ENCODE peak calls at places on chromosomes 12 and 14, in nine cellular contexts. One of them, this sample, is unnamed.

GRCh38 chr14:40697221-40697620 is 909.5 kb upstream of the LRFN5 start:
- DNase-seq in GM04503: no peak
- DNase-seq in GM23338: no peak
- DNase-seq in lower lobe of right lung: no peak
- DNase-seq in M059J: no peak
- DNase-seq in RPMI8226: no peak
- DNase-seq in HT1080: peak; percentile 58
- DNase-seq in stimulated activated CD8-positive, alpha-beta memory T cell treated with anti-CD3 and anti-CD28 coated beads, Interleukin-12 subunit alpha, Interleukin-12 subunit beta, amount 100 ng/mL, for 4 hours: no peak
- DNase-seq in cardiac muscle cell: no peak
- DNase-seq in this sample: no peak

GRCh38 chr12:71551529-71551928 is 111.9 kb downstream of the LGR5 start:
- DNase-seq in stimulated activated CD8-positive, alpha-beta memory T cell treated with anti-CD3 and anti-CD28 coated beads, Interleukin-12 subunit alpha, Interleukin-12 subunit beta, amount 100 ng/mL, for 4 hours: no peak
- DNase-seq in cardiac muscle cell: peak; percentile 58
- DNase-seq in HT1080: peak; percentile 33
- DNase-seq in GM04503: no peak
- DNase-seq in M059J: peak; percentile 22
- DNase-seq in lower lobe of right lung: no peak
- DNase-seq in RPMI8226: no peak
- DNase-seq in GM23338: peak; percentile 26
- DNase-seq in this sample: no peak

GRCh38 chr14:64845878-64846277 is 33.8 kb downstream of the SPTB start:
- DNase-seq in GM04503: peak; percentile 14
- DNase-seq in cardiac muscle cell: no peak
- DNase-seq in stimulated activated CD8-positive, alpha-beta memory T cell treated with anti-CD3 and anti-CD28 coated beads, Interleukin-12 subunit alpha, Interleukin-12 subunit beta, amount 100 ng/mL, for 4 hours: no peak
- DNase-seq in HT1080: peak; percentile 44
- DNase-seq in M059J: peak; percentile 72
- DNase-seq in RPMI8226: no peak
- DNase-seq in lower lobe of right lung: no peak
- DNase-seq in GM23338: peak; percentile 46
- DNase-seq in this sample: no peak

GRCh38 chr12:132355742-132356681 is 26.6 kb upstream of the GALNT9 start:
- DNase-seq in GM23338: no peak
- DNase-seq in HT1080: no peak
- DNase-seq in lower lobe of right lung: peak; percentile 30
- DNase-seq in RPMI8226: no peak
- DNase-seq in cardiac muscle cell: no peak
- DNase-seq in stimulated activated CD8-positive, alpha-beta memory T cell treated with anti-CD3 and anti-CD28 coated beads, Interleukin-12 subunit alpha, Interleukin-12 subunit beta, amount 100 ng/mL, for 4 hours: no peak
- DNase-seq in M059J: no peak
- DNase-seq in GM04503: no peak
- DNase-seq in this sample: peak; percentile 62

GRCh38 chr12:92973614-92974013 is 44.5 kb upstream of the EEA1 start:
- DNase-seq in GM04503: peak; percentile 58
- DNase-seq in stimulated activated CD8-positive, alpha-beta memory T cell treated with anti-CD3 and anti-CD28 coated beads, Interleukin-12 subunit alpha, Interleukin-12 subunit beta, amount 100 ng/mL, for 4 hours: no peak
- DNase-seq in cardiac muscle cell: peak; percentile 90
- DNase-seq in RPMI8226: no peak
- DNase-seq in HT1080: peak; percentile 29
- DNase-seq in GM23338: no peak
- DNase-seq in M059J: peak; percentile 36
- DNase-seq in lower lobe of right lung: no peak
- DNase-seq in this sample: no peak

GRCh38 chr12:99444859-99445316 is 202.7 kb upstream of the GARIN6 start:
- DNase-seq in HT1080: peak; percentile 17
- DNase-seq in stimulated activated CD8-positive, alpha-beta memory T cell treated with anti-CD3 and anti-CD28 coated beads, Interleukin-12 subunit alpha, Interleukin-12 subunit beta, amount 100 ng/mL, for 4 hours: no peak
- DNase-seq in GM23338: no peak
- DNase-seq in RPMI8226: no peak
- DNase-seq in lower lobe of right lung: no peak
- DNase-seq in cardiac muscle cell: no peak
- DNase-seq in M059J: peak; percentile 69
- DNase-seq in GM04503: no peak
- DNase-seq in this sample: no peak

GRCh38 chr14:77028384-77029246 is at the start of gene IRF2BPL:
- DNase-seq in stimulated activated CD8-positive, alpha-beta memory T cell treated with anti-CD3 and anti-CD28 coated beads, Interleukin-12 subunit alpha, Interleukin-12 subunit beta, amount 100 ng/mL, for 4 hours: peak; percentile 92
- DNase-seq in HT1080: peak; percentile 95
- DNase-seq in GM23338: peak; percentile 97
- DNase-seq in cardiac muscle cell: peak; percentile 100
- DNase-seq in lower lobe of right lung: peak; percentile 99
- DNase-seq in RPMI8226: peak; percentile 94
- DNase-seq in M059J: peak; percentile 97
- DNase-seq in GM04503: peak; percentile 90
- DNase-seq in this sample: peak; percentile 100

GRCh38 chr12:71755146-71755892 is 656 bp downstream of the RAB21 start:
- DNase-seq in HT1080: peak; percentile 42
- DNase-seq in cardiac muscle cell: peak; percentile 62
- DNase-seq in GM04503: no peak
- DNase-seq in M059J: peak; percentile 56
- DNase-seq in stimulated activated CD8-positive, alpha-beta memory T cell treated with anti-CD3 and anti-CD28 coated beads, Interleukin-12 subunit alpha, Interleukin-12 subunit beta, amount 100 ng/mL, for 4 hours: peak; percentile 48
- DNase-seq in lower lobe of right lung: peak; percentile 67
- DNase-seq in GM23338: peak; percentile 50
- DNase-seq in RPMI8226: peak; percentile 50
- DNase-seq in this sample: peak; percentile 83

GRCh38 chr12:64733857-64734256 is 25.3 kb downstream of the GNS start:
- DNase-seq in GM04503: no peak
- DNase-seq in M059J: peak; percentile 94
- DNase-seq in GM23338: no peak
- DNase-seq in stimulated activated CD8-positive, alpha-beta memory T cell treated with anti-CD3 and anti-CD28 coated beads, Interleukin-12 subunit alpha, Interleukin-12 subunit beta, amount 100 ng/mL, for 4 hours: no peak
- DNase-seq in HT1080: peak; percentile 94
- DNase-seq in cardiac muscle cell: no peak
- DNase-seq in RPMI8226: no peak
- DNase-seq in lower lobe of right lung: no peak
- DNase-seq in this sample: no peak

GRCh38 chr12:49984476-49984890 is 11.7 kb downstream of the AQP6 start:
- DNase-seq in stimulated activated CD8-positive, alpha-beta memory T cell treated with anti-CD3 and anti-CD28 coated beads, Interleukin-12 subunit alpha, Interleukin-12 subunit beta, amount 100 ng/mL, for 4 hours: no peak
- DNase-seq in RPMI8226: no peak
- DNase-seq in GM23338: no peak
- DNase-seq in HT1080: no peak
- DNase-seq in M059J: no peak
- DNase-seq in cardiac muscle cell: no peak
- DNase-seq in GM04503: no peak
- DNase-seq in lower lobe of right lung: no peak
- DNase-seq in this sample: no peak

GRCh38 chr12:108784270-108784669 is 53.0 kb upstream of the CORO1C start:
- DNase-seq in cardiac muscle cell: no peak
- DNase-seq in lower lobe of right lung: peak; percentile 63
- DNase-seq in M059J: no peak
- DNase-seq in HT1080: no peak
- DNase-seq in GM23338: peak; percentile 34
- DNase-seq in GM04503: no peak
- DNase-seq in RPMI8226: peak; percentile 62
- DNase-seq in stimulated activated CD8-positive, alpha-beta memory T cell treated with anti-CD3 and anti-CD28 coated beads, Interleukin-12 subunit alpha, Interleukin-12 subunit beta, amount 100 ng/mL, for 4 hours: no peak
- DNase-seq in this sample: no peak

GRCh38 chr12:19121449-19122018 is 8.0 kb upstream of the PLEKHA5 start:
- DNase-seq in HT1080: peak; percentile 17
- DNase-seq in lower lobe of right lung: no peak
- DNase-seq in cardiac muscle cell: no peak
- DNase-seq in M059J: no peak
- DNase-seq in RPMI8226: no peak
- DNase-seq in GM04503: no peak
- DNase-seq in stimulated activated CD8-positive, alpha-beta memory T cell treated with anti-CD3 and anti-CD28 coated beads, Interleukin-12 subunit alpha, Interleukin-12 subunit beta, amount 100 ng/mL, for 4 hours: no peak
- DNase-seq in GM23338: no peak
- DNase-seq in this sample: no peak

GRCh38 chr14:64640839-64641238 is 63.4 kb upstream of the PLEKHG3 start:
- DNase-seq in lower lobe of right lung: no peak
- DNase-seq in GM23338: no peak
- DNase-seq in stimulated activated CD8-positive, alpha-beta memory T cell treated with anti-CD3 and anti-CD28 coated beads, Interleukin-12 subunit alpha, Interleukin-12 subunit beta, amount 100 ng/mL, for 4 hours: no peak
- DNase-seq in M059J: no peak
- DNase-seq in HT1080: no peak
- DNase-seq in RPMI8226: no peak
- DNase-seq in cardiac muscle cell: no peak
- DNase-seq in GM04503: no peak
- DNase-seq in this sample: no peak

GRCh38 chr12:124663771-124664366 is 96.5 kb upstream of the NCOR2 start:
- DNase-seq in RPMI8226: no peak
- DNase-seq in GM23338: no peak
- DNase-seq in HT1080: no peak
- DNase-seq in lower lobe of right lung: no peak
- DNase-seq in M059J: no peak
- DNase-seq in stimulated activated CD8-positive, alpha-beta memory T cell treated with anti-CD3 and anti-CD28 coated beads, Interleukin-12 subunit alpha, Interleukin-12 subunit beta, amount 100 ng/mL, for 4 hours: no peak
- DNase-seq in GM04503: no peak
- DNase-seq in cardiac muscle cell: no peak
- DNase-seq in this sample: peak; percentile 73

GRCh38 chr12:53267309-53268008 is 640 bp upstream of the ESPL1 start:
- DNase-seq in RPMI8226: peak; percentile 53
- DNase-seq in HT1080: no peak
- DNase-seq in stimulated activated CD8-positive, alpha-beta memory T cell treated with anti-CD3 and anti-CD28 coated beads, Interleukin-12 subunit alpha, Interleukin-12 subunit beta, amount 100 ng/mL, for 4 hours: no peak
- DNase-seq in lower lobe of right lung: no peak
- DNase-seq in cardiac muscle cell: no peak
- DNase-seq in GM04503: no peak
- DNase-seq in GM23338: no peak
- DNase-seq in M059J: no peak
- DNase-seq in this sample: no peak

GRCh38 chr12:45292486-45293195 is 76.7 kb downstream of the ANO6 start:
- DNase-seq in HT1080: no peak
- DNase-seq in GM04503: no peak
- DNase-seq in stimulated activated CD8-positive, alpha-beta memory T cell treated with anti-CD3 and anti-CD28 coated beads, Interleukin-12 subunit alpha, Interleukin-12 subunit beta, amount 100 ng/mL, for 4 hours: no peak
- DNase-seq in lower lobe of right lung: no peak
- DNase-seq in M059J: no peak
- DNase-seq in RPMI8226: no peak
- DNase-seq in cardiac muscle cell: no peak
- DNase-seq in GM23338: no peak
- DNase-seq in this sample: no peak

GRCh38 chr12:25421651-25422150 is 131.4 kb downstream of the LMNTD1 start:
- DNase-seq in RPMI8226: no peak
- DNase-seq in GM23338: no peak
- DNase-seq in cardiac muscle cell: no peak
- DNase-seq in HT1080: no peak
- DNase-seq in stimulated activated CD8-positive, alpha-beta memory T cell treated with anti-CD3 and anti-CD28 coated beads, Interleukin-12 subunit alpha, Interleukin-12 subunit beta, amount 100 ng/mL, for 4 hours: no peak
- DNase-seq in M059J: no peak
- DNase-seq in lower lobe of right lung: no peak
- DNase-seq in GM04503: no peak
- DNase-seq in this sample: no peak

GRCh38 chr12:65229441-65229840 is 49.0 kb upstream of the MSRB3 start:
- DNase-seq in HT1080: peak; percentile 73
- DNase-seq in RPMI8226: no peak
- DNase-seq in GM23338: no peak
- DNase-seq in lower lobe of right lung: no peak
- DNase-seq in cardiac muscle cell: peak; percentile 78
- DNase-seq in GM04503: peak; percentile 9
- DNase-seq in stimulated activated CD8-positive, alpha-beta memory T cell treated with anti-CD3 and anti-CD28 coated beads, Interleukin-12 subunit alpha, Interleukin-12 subunit beta, amount 100 ng/mL, for 4 hours: no peak
- DNase-seq in M059J: peak; percentile 88
- DNase-seq in this sample: no peak

GRCh38 chr12:72547593-72547992 is 275.4 kb downstream of the TRHDE start:
- DNase-seq in HT1080: no peak
- DNase-seq in RPMI8226: no peak
- DNase-seq in GM23338: peak; percentile 27
- DNase-seq in GM04503: no peak
- DNase-seq in lower lobe of right lung: no peak
- DNase-seq in cardiac muscle cell: no peak
- DNase-seq in M059J: no peak
- DNase-seq in stimulated activated CD8-positive, alpha-beta memory T cell treated with anti-CD3 and anti-CD28 coated beads, Interleukin-12 subunit alpha, Interleukin-12 subunit beta, amount 100 ng/mL, for 4 hours: no peak
- DNase-seq in this sample: no peak

GRCh38 chr14:81366259-81366658 is 33.9 kb downstream of the STON2 start:
- DNase-seq in stimulated activated CD8-positive, alpha-beta memory T cell treated with anti-CD3 and anti-CD28 coated beads, Interleukin-12 subunit alpha, Interleukin-12 subunit beta, amount 100 ng/mL, for 4 hours: no peak
- DNase-seq in RPMI8226: no peak
- DNase-seq in GM23338: no peak
- DNase-seq in lower lobe of right lung: no peak
- DNase-seq in cardiac muscle cell: no peak
- DNase-seq in GM04503: no peak
- DNase-seq in M059J: no peak
- DNase-seq in HT1080: peak; percentile 71
- DNase-seq in this sample: no peak

GRCh38 chr12:66197413-66198055 is 8.5 kb downstream of the IRAK3 start:
- DNase-seq in GM04503: no peak
- DNase-seq in lower lobe of right lung: no peak
- DNase-seq in M059J: no peak
- DNase-seq in cardiac muscle cell: peak; percentile 37
- DNase-seq in RPMI8226: no peak
- DNase-seq in HT1080: no peak
- DNase-seq in stimulated activated CD8-positive, alpha-beta memory T cell treated with anti-CD3 and anti-CD28 coated beads, Interleukin-12 subunit alpha, Interleukin-12 subunit beta, amount 100 ng/mL, for 4 hours: no peak
- DNase-seq in GM23338: no peak
- DNase-seq in this sample: no peak

GRCh38 chr14:56587701-56588100 is 8.1 kb downstream of the TMEM260 start:
- DNase-seq in cardiac muscle cell: no peak
- DNase-seq in GM04503: no peak
- DNase-seq in RPMI8226: no peak
- DNase-seq in stimulated activated CD8-positive, alpha-beta memory T cell treated with anti-CD3 and anti-CD28 coated beads, Interleukin-12 subunit alpha, Interleukin-12 subunit beta, amount 100 ng/mL, for 4 hours: no peak
- DNase-seq in M059J: no peak
- DNase-seq in GM23338: no peak
- DNase-seq in lower lobe of right lung: no peak
- DNase-seq in HT1080: no peak
- DNase-seq in this sample: no peak

GRCh38 chr14:65044596-65044959 is 57.7 kb downstream of the MAX start:
- DNase-seq in GM04503: no peak
- DNase-seq in GM23338: no peak
- DNase-seq in M059J: no peak
- DNase-seq in cardiac muscle cell: peak; percentile 31
- DNase-seq in lower lobe of right lung: peak; percentile 75
- DNase-seq in RPMI8226: no peak
- DNase-seq in HT1080: no peak
- DNase-seq in stimulated activated CD8-positive, alpha-beta memory T cell treated with anti-CD3 and anti-CD28 coated beads, Interleukin-12 subunit alpha, Interleukin-12 subunit beta, amount 100 ng/mL, for 4 hours: no peak
- DNase-seq in this sample: no peak

GRCh38 chr12:113422030-113422900 is at the start of gene SDSL:
- DNase-seq in RPMI8226: peak; percentile 94
- DNase-seq in stimulated activated CD8-positive, alpha-beta memory T cell treated with anti-CD3 and anti-CD28 coated beads, Interleukin-12 subunit alpha, Interleukin-12 subunit beta, amount 100 ng/mL, for 4 hours: no peak
- DNase-seq in GM23338: peak; percentile 59
- DNase-seq in HT1080: peak; percentile 95
- DNase-seq in M059J: peak; percentile 96
- DNase-seq in cardiac muscle cell: peak; percentile 88
- DNase-seq in GM04503: peak; percentile 39
- DNase-seq in lower lobe of right lung: peak; percentile 85
- DNase-seq in this sample: peak; percentile 89

GRCh38 chr12:15996254-15996653 is 85.1 kb downstream of the DERA start:
- DNase-seq in stimulated activated CD8-positive, alpha-beta memory T cell treated with anti-CD3 and anti-CD28 coated beads, Interleukin-12 subunit alpha, Interleukin-12 subunit beta, amount 100 ng/mL, for 4 hours: no peak
- DNase-seq in GM23338: peak; percentile 50
- DNase-seq in lower lobe of right lung: no peak
- DNase-seq in M059J: peak; percentile 37
- DNase-seq in HT1080: peak; percentile 10
- DNase-seq in cardiac muscle cell: peak; percentile 58
- DNase-seq in RPMI8226: peak; percentile 10
- DNase-seq in GM04503: no peak
- DNase-seq in this sample: no peak

GRCh38 chr12:106309671-106310313 is 7.3 kb downstream of the TCP11L2 start:
- DNase-seq in stimulated activated CD8-positive, alpha-beta memory T cell treated with anti-CD3 and anti-CD28 coated beads, Interleukin-12 subunit alpha, Interleukin-12 subunit beta, amount 100 ng/mL, for 4 hours: no peak
- DNase-seq in GM04503: no peak
- DNase-seq in cardiac muscle cell: peak; percentile 78
- DNase-seq in lower lobe of right lung: no peak
- DNase-seq in RPMI8226: no peak
- DNase-seq in M059J: peak; percentile 67
- DNase-seq in GM23338: no peak
- DNase-seq in HT1080: peak; percentile 61
- DNase-seq in this sample: no peak

GRCh38 chr12:124725612-124726237 is 137.9 kb downstream of the SCARB1 start:
- DNase-seq in lower lobe of right lung: no peak
- DNase-seq in stimulated activated CD8-positive, alpha-beta memory T cell treated with anti-CD3 and anti-CD28 coated beads, Interleukin-12 subunit alpha, Interleukin-12 subunit beta, amount 100 ng/mL, for 4 hours: no peak
- DNase-seq in M059J: no peak
- DNase-seq in GM04503: no peak
- DNase-seq in HT1080: no peak
- DNase-seq in RPMI8226: peak; percentile 60
- DNase-seq in GM23338: no peak
- DNase-seq in cardiac muscle cell: no peak
- DNase-seq in this sample: no peak

GRCh38 chr12:28550757-28551381 is 360.6 kb downstream of the CCDC91 start:
- DNase-seq in cardiac muscle cell: peak; percentile 53
- DNase-seq in GM04503: peak; percentile 59
- DNase-seq in M059J: peak; percentile 69
- DNase-seq in lower lobe of right lung: no peak
- DNase-seq in stimulated activated CD8-positive, alpha-beta memory T cell treated with anti-CD3 and anti-CD28 coated beads, Interleukin-12 subunit alpha, Interleukin-12 subunit beta, amount 100 ng/mL, for 4 hours: no peak
- DNase-seq in HT1080: peak; percentile 81
- DNase-seq in RPMI8226: no peak
- DNase-seq in GM23338: no peak
- DNase-seq in this sample: no peak